ENCODE peak calls at places on chromosomes 1 and 21, in five cellular contexts. One of them, this sample, is unnamed. For H3K4me1, the result is how much of the 10 kb centered on the place peaks cover.

GRCh38 chr1:104092698-104093097 is 343.0 kb downstream of the AMY1C start:
- DNase-seq in OCI-LY7: no peak
- DNase-seq in prostate gland: no peak
- DNase-seq in thoracic aorta: no peak
- DNase-seq in endodermal cell: no peak
- DNase-seq in this sample: no peak

GRCh38 chr1:25063591-25064416 is 133.7 kb upstream of the RUNX3 start:
- DNase-seq in OCI-LY7: no peak
- DNase-seq in prostate gland: no peak
- DNase-seq in thoracic aorta: no peak
- DNase-seq in endodermal cell: no peak
- DNase-seq in this sample: peak

GRCh38 chr1:185789846-185790735 is 55.9 kb downstream of the HMCN1 start:
- DNase-seq in OCI-LY7: no peak
- DNase-seq in prostate gland: no peak
- DNase-seq in thoracic aorta: no peak
- DNase-seq in endodermal cell: no peak
- DNase-seq in this sample: no peak

GRCh38 chr1:110508038-110508437 is 10.9 kb downstream of the KCNA10 start:
- DNase-seq in OCI-LY7: no peak
- DNase-seq in prostate gland: no peak
- DNase-seq in thoracic aorta: no peak
- DNase-seq in endodermal cell: peak
- DNase-seq in this sample: no peak

GRCh38 chr1:181079382-181079781 is 9.1 kb upstream of the IER5 start:
- DNase-seq in OCI-LY7: no peak
- DNase-seq in prostate gland: no peak
- DNase-seq in thoracic aorta: no peak
- DNase-seq in endodermal cell: no peak
- DNase-seq in this sample: peak

GRCh38 chr1:201266774-201267173 is 16.5 kb upstream of the PKP1 start:
- DNase-seq in OCI-LY7: no peak
- DNase-seq in prostate gland: peak
- DNase-seq in thoracic aorta: no peak
- DNase-seq in endodermal cell: peak
- DNase-seq in this sample: peak

GRCh38 chr1:180249725-180250498 is 19.8 kb downstream of the LHX4 start:
- DNase-seq in OCI-LY7: no peak
- DNase-seq in prostate gland: no peak
- DNase-seq in thoracic aorta: no peak
- DNase-seq in endodermal cell: no peak
- DNase-seq in this sample: peak

GRCh38 chr1:156677616-156678596 is 699 bp upstream of the NES start:
- DNase-seq in OCI-LY7: peak
- DNase-seq in prostate gland: no peak
- DNase-seq in thoracic aorta: no peak
- DNase-seq in endodermal cell: peak
- DNase-seq in this sample: peak

GRCh38 chr1:109993885-109994284 is 9.3 kb downstream of the AHCYL1 start:
- DNase-seq in OCI-LY7: no peak
- DNase-seq in prostate gland: no peak
- DNase-seq in thoracic aorta: no peak
- DNase-seq in endodermal cell: no peak
- DNase-seq in this sample: no peak

GRCh38 chr1:89952021-89952995 is 42.6 kb upstream of the ZNF326 start:
- DNase-seq in OCI-LY7: no peak
- DNase-seq in prostate gland: no peak
- DNase-seq in thoracic aorta: no peak
- DNase-seq in endodermal cell: no peak
- DNase-seq in this sample: no peak

GRCh38 chr1:29243023-29243862 is 6.9 kb downstream of the PTPRU start:
- DNase-seq in OCI-LY7: no peak
- DNase-seq in prostate gland: no peak
- DNase-seq in thoracic aorta: no peak
- DNase-seq in endodermal cell: peak
- DNase-seq in this sample: peak

GRCh38 chr1:92538048-92538412 is 51.3 kb upstream of the GFI1 start:
- DNase-seq in OCI-LY7: no peak
- DNase-seq in prostate gland: no peak
- DNase-seq in thoracic aorta: no peak
- DNase-seq in endodermal cell: no peak
- DNase-seq in this sample: peak

GRCh38 chr1:20282544-20282943 is 8.1 kb upstream of the VWA5B1 start:
- DNase-seq in OCI-LY7: no peak
- DNase-seq in prostate gland: no peak
- DNase-seq in thoracic aorta: no peak
- DNase-seq in endodermal cell: no peak
- DNase-seq in this sample: no peak

GRCh38 chr1:3899776-3900149 is 309 bp downstream of the C1orf174 start:
- DNase-seq in OCI-LY7: no peak
- DNase-seq in prostate gland: no peak
- DNase-seq in thoracic aorta: no peak
- DNase-seq in endodermal cell: peak
- DNase-seq in this sample: peak

GRCh38 chr21:42398414-42399030 is 2.7 kb upstream of the TMPRSS3 start:
- DNase-seq in OCI-LY7: no peak
- DNase-seq in prostate gland: no peak
- DNase-seq in thoracic aorta: no peak
- DNase-seq in endodermal cell: no peak
- DNase-seq in this sample: no peak

GRCh38 chr1:30034627-30035521 is 688.5 kb downstream of the MATN1 start:
- DNase-seq in OCI-LY7: no peak
- DNase-seq in prostate gland: no peak
- DNase-seq in thoracic aorta: no peak
- DNase-seq in endodermal cell: peak
- DNase-seq in this sample: no peak

GRCh38 chr1:86708923-86709322 is 4.5 kb downstream of the SH3GLB1 start:
- DNase-seq in OCI-LY7: no peak
- DNase-seq in prostate gland: no peak
- DNase-seq in thoracic aorta: no peak
- DNase-seq in endodermal cell: no peak
- DNase-seq in this sample: no peak

GRCh38 chr1:44049839-44050238 is 18.6 kb upstream of the SLC6A9 start:
- DNase-seq in OCI-LY7: no peak
- DNase-seq in prostate gland: no peak
- DNase-seq in thoracic aorta: no peak
- DNase-seq in endodermal cell: no peak
- DNase-seq in this sample: peak

GRCh38 chr1:159122005-159122621 is 45.5 kb upstream of the AIM2 start:
- DNase-seq in OCI-LY7: no peak
- DNase-seq in prostate gland: no peak
- DNase-seq in thoracic aorta: no peak
- DNase-seq in endodermal cell: no peak
- DNase-seq in this sample: no peak

GRCh38 chr1:9009438-9010366 is 16.5 kb downstream of the SLC2A7 start:
- DNase-seq in OCI-LY7: peak
- DNase-seq in prostate gland: no peak
- DNase-seq in thoracic aorta: no peak
- DNase-seq in endodermal cell: peak
- DNase-seq in this sample: peak

GRCh38 chr21:46325073-46325912 is 1.3 kb downstream of the PCNT start:
- DNase-seq in OCI-LY7: peak
- DNase-seq in prostate gland: peak
- DNase-seq in thoracic aorta: no peak
- DNase-seq in endodermal cell: peak
- DNase-seq in this sample: peak

GRCh38 chr21:34688145-34688544 is 19.4 kb downstream of the CLIC6 start:
- DNase-seq in OCI-LY7: peak
- DNase-seq in prostate gland: no peak
- DNase-seq in thoracic aorta: no peak
- DNase-seq in endodermal cell: no peak
- DNase-seq in this sample: peak

GRCh38 chr1:45543599-45544417 is 6.8 kb upstream of the AKR1A1 start:
- DNase-seq in OCI-LY7: peak
- DNase-seq in prostate gland: no peak
- DNase-seq in thoracic aorta: no peak
- DNase-seq in endodermal cell: no peak
- DNase-seq in this sample: no peak

GRCh38 chr1:81582467-81582986 is 218.2 kb upstream of the ADGRL2 start:
- DNase-seq in OCI-LY7: no peak
- DNase-seq in prostate gland: no peak
- DNase-seq in thoracic aorta: no peak
- DNase-seq in endodermal cell: no peak
- DNase-seq in this sample: no peak

GRCh38 chr1:225454733-225455132 is 26.9 kb upstream of the LBR start:
- DNase-seq in OCI-LY7: no peak
- DNase-seq in prostate gland: no peak
- DNase-seq in thoracic aorta: peak
- DNase-seq in endodermal cell: no peak
- DNase-seq in this sample: peak

GRCh38 chr1:160437432-160438319 is 37.3 kb downstream of the VANGL2 start:
- DNase-seq in OCI-LY7: peak
- DNase-seq in prostate gland: no peak
- DNase-seq in thoracic aorta: no peak
- DNase-seq in endodermal cell: no peak
- DNase-seq in this sample: no peak

GRCh38 chr1:183164350-183164749 is 21.7 kb upstream of the LAMC2 start:
- DNase-seq in OCI-LY7: no peak
- DNase-seq in prostate gland: no peak
- DNase-seq in thoracic aorta: no peak
- DNase-seq in endodermal cell: peak
- DNase-seq in this sample: no peak

GRCh38 chr1:23567629-23567995 is 8.3 kb upstream of the ID3 start:
- DNase-seq in OCI-LY7: no peak
- DNase-seq in prostate gland: no peak
- DNase-seq in thoracic aorta: no peak
- DNase-seq in endodermal cell: no peak
- DNase-seq in this sample: no peak

GRCh38 chr1:168979303-168979702 is 127.2 kb upstream of the ATP1B1 start:
- DNase-seq in OCI-LY7: no peak
- DNase-seq in prostate gland: no peak
- DNase-seq in thoracic aorta: no peak
- DNase-seq in endodermal cell: no peak
- DNase-seq in this sample: no peak

GRCh38 chr1:99659755-99660210 is 13.9 kb downstream of the PALMD start:
- DNase-seq in OCI-LY7: no peak
- DNase-seq in prostate gland: peak
- DNase-seq in thoracic aorta: no peak
- DNase-seq in endodermal cell: no peak
- DNase-seq in this sample: no peak

GRCh38 chr1:43348809-43349593 is 9.8 kb upstream of the CDC20 start:
- DNase-seq in OCI-LY7: peak
- DNase-seq in prostate gland: peak
- DNase-seq in thoracic aorta: peak
- DNase-seq in endodermal cell: peak
- DNase-seq in this sample: peak

GRCh38 chr1:54273092-54273836 is 73.3 kb downstream of the MRPL37 start:
- DNase-seq in OCI-LY7: peak
- DNase-seq in prostate gland: no peak
- DNase-seq in thoracic aorta: peak
- DNase-seq in endodermal cell: peak
- DNase-seq in this sample: no peak

GRCh38 chr1:6239213-6239752 is 3.5 kb upstream of the ICMT start:
- DNase-seq in OCI-LY7: no peak
- DNase-seq in prostate gland: no peak
- DNase-seq in thoracic aorta: no peak
- DNase-seq in endodermal cell: peak
- DNase-seq in this sample: peak

GRCh38 chr1:54324031-54324654 is 82.1 kb downstream of the SSBP3 start:
- DNase-seq in OCI-LY7: no peak
- DNase-seq in prostate gland: no peak
- DNase-seq in thoracic aorta: no peak
- DNase-seq in endodermal cell: no peak
- DNase-seq in this sample: no peak

GRCh38 chr1:246417152-246417812 is 89.8 kb downstream of the SMYD3 start:
- DNase-seq in OCI-LY7: no peak
- DNase-seq in prostate gland: no peak
- DNase-seq in thoracic aorta: no peak
- DNase-seq in endodermal cell: no peak
- DNase-seq in this sample: peak

GRCh38 chr1:84907095-84907827 is 14.3 kb upstream of the LPAR3 start:
- DNase-seq in OCI-LY7: no peak
- DNase-seq in prostate gland: no peak
- DNase-seq in thoracic aorta: no peak
- DNase-seq in endodermal cell: peak
- DNase-seq in this sample: no peak

GRCh38 chr1:222443566-222443965 is 104.3 kb downstream of the HHIPL2 start:
- DNase-seq in OCI-LY7: no peak
- DNase-seq in prostate gland: no peak
- DNase-seq in thoracic aorta: no peak
- DNase-seq in endodermal cell: no peak
- DNase-seq in this sample: no peak

GRCh38 chr1:197141556-197141955 is 4.9 kb downstream of the ASPM start:
- DNase-seq in OCI-LY7: no peak
- DNase-seq in prostate gland: no peak
- DNase-seq in thoracic aorta: no peak
- DNase-seq in endodermal cell: no peak
- DNase-seq in this sample: no peak

GRCh38 chr1:229117664-229118300 is 153.1 kb upstream of the RAB4A start:
- DNase-seq in OCI-LY7: no peak
- DNase-seq in prostate gland: peak
- DNase-seq in thoracic aorta: peak
- DNase-seq in endodermal cell: no peak
- DNase-seq in this sample: no peak

GRCh38 chr1:80392529-80392928 is 1386.0 kb upstream of the ADGRL4 start:
- DNase-seq in OCI-LY7: no peak
- DNase-seq in prostate gland: peak
- DNase-seq in thoracic aorta: no peak
- DNase-seq in endodermal cell: no peak
- DNase-seq in this sample: no peak
- H3K4me1 ChIP-seq in OCI-LY7: under half
- H3K4me1 ChIP-seq in prostate gland: under half
- H3K4me1 ChIP-seq in thoracic aorta: under half
- H3K4me1 ChIP-seq in endodermal cell: under half
- H3K4me1 ChIP-seq in this sample: under half

GRCh38 chr1:235270625-235271024 is 57.4 kb downstream of the ARID4B start:
- DNase-seq in OCI-LY7: no peak
- DNase-seq in prostate gland: no peak
- DNase-seq in thoracic aorta: no peak
- DNase-seq in endodermal cell: no peak
- DNase-seq in this sample: peak
- TF ChIP-seq CTCF in OCI-LY7: no peak
- TF ChIP-seq CTCF in prostate gland: no peak
- TF ChIP-seq CTCF in thoracic aorta: no peak
- TF ChIP-seq CTCF in endodermal cell: peak
- TF ChIP-seq CTCF in this sample: peak

DNA sequence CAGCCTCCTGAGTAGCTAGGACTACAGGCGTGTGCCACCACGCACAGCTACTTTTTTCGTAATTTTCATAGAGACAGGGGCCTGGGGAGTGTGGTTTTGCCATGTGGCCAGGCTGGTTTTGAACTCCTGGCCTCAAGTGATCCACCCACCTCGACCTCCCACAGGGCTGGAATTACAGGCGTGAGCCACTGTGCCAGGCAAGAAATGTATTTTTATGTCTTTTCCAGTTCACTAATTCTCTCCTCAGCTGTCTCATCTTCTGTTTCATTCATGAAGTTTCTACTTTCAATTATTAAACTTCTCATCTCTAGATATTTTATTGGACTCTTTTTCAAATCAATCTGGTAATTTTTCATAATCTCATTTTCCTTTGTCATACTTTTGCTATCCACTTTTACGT is 72.1 kb upstream of the DISP3 start:
- DNase-seq in OCI-LY7: no peak
- DNase-seq in prostate gland: no peak
- DNase-seq in thoracic aorta: no peak
- DNase-seq in endodermal cell: no peak
- DNase-seq in this sample: no peak
- H3K4me1 ChIP-seq in OCI-LY7: under half
- H3K4me1 ChIP-seq in prostate gland: under half
- H3K4me1 ChIP-seq in thoracic aorta: under half
- H3K4me1 ChIP-seq in endodermal cell: under half
- H3K4me1 ChIP-seq in this sample: under half

GRCh38 chr1:37919277-37919676 is 27.6 kb downstream of the INPP5B start:
- DNase-seq in OCI-LY7: peak
- DNase-seq in prostate gland: no peak
- DNase-seq in thoracic aorta: no peak
- DNase-seq in endodermal cell: peak
- DNase-seq in this sample: peak
- TF ChIP-seq CTCF in OCI-LY7: peak
- TF ChIP-seq CTCF in prostate gland: no peak
- TF ChIP-seq CTCF in thoracic aorta: peak
- TF ChIP-seq CTCF in endodermal cell: peak
- TF ChIP-seq CTCF in this sample: peak